ENCODE peak calls at places on chromosomes 7 and 10, in six cellular contexts. One of them, this sample, is unnamed.

GRCh38 chr10:77782328-77783061 is 144.1 kb downstream of the DLG5 start:
- DNase-seq in transverse colon: no peak
- DNase-seq in astrocyte of the spinal cord: no peak
- DNase-seq in stomach: no peak
- DNase-seq in tibial artery: no peak
- DNase-seq in brain microvascular endothelial cell: no peak
- DNase-seq in this sample: no peak

GRCh38 chr7:583410-584121 is 63.9 kb upstream of the PDGFA start:
- DNase-seq in transverse colon: no peak
- DNase-seq in astrocyte of the spinal cord: no peak
- DNase-seq in stomach: no peak
- DNase-seq in tibial artery: no peak
- DNase-seq in brain microvascular endothelial cell: no peak
- DNase-seq in this sample: no peak

GRCh38 chr10:3749597-3750351 is 35.2 kb downstream of the KLF6 start:
- DNase-seq in transverse colon: no peak
- DNase-seq in astrocyte of the spinal cord: peak
- DNase-seq in stomach: no peak
- DNase-seq in tibial artery: peak
- DNase-seq in brain microvascular endothelial cell: peak
- DNase-seq in this sample: no peak

GRCh38 chr10:80194373-80195045 is 10.8 kb downstream of the ANXA11 start:
- DNase-seq in transverse colon: no peak
- DNase-seq in astrocyte of the spinal cord: no peak
- DNase-seq in stomach: no peak
- DNase-seq in tibial artery: no peak
- DNase-seq in brain microvascular endothelial cell: no peak
- DNase-seq in this sample: no peak

GRCh38 chr10:103763374-103764202 is 91.8 kb downstream of the SH3PXD2A start:
- DNase-seq in transverse colon: no peak
- DNase-seq in astrocyte of the spinal cord: peak
- DNase-seq in stomach: no peak
- DNase-seq in tibial artery: no peak
- DNase-seq in brain microvascular endothelial cell: no peak
- DNase-seq in this sample: no peak

GRCh38 chr10:73655257-73655989 is 406 bp downstream of the SYNPO2L start:
- DNase-seq in transverse colon: peak
- DNase-seq in astrocyte of the spinal cord: no peak
- DNase-seq in stomach: no peak
- DNase-seq in tibial artery: peak
- DNase-seq in brain microvascular endothelial cell: no peak
- DNase-seq in this sample: no peak

GRCh38 chr10:4473977-4474376 is 352.0 kb upstream of the AKR1E2 start:
- DNase-seq in transverse colon: no peak
- DNase-seq in astrocyte of the spinal cord: no peak
- DNase-seq in stomach: no peak
- DNase-seq in tibial artery: no peak
- DNase-seq in brain microvascular endothelial cell: no peak
- DNase-seq in this sample: no peak

GRCh38 chr10:7541137-7542087 is 125.4 kb downstream of the ITIH5 start:
- DNase-seq in transverse colon: peak
- DNase-seq in astrocyte of the spinal cord: peak
- DNase-seq in stomach: no peak
- DNase-seq in tibial artery: peak
- DNase-seq in brain microvascular endothelial cell: peak
- DNase-seq in this sample: peak

GRCh38 chr7:51031791-51032484 is 249.2 kb upstream of the GRB10 start:
- DNase-seq in transverse colon: no peak
- DNase-seq in astrocyte of the spinal cord: no peak
- DNase-seq in stomach: no peak
- DNase-seq in tibial artery: no peak
- DNase-seq in brain microvascular endothelial cell: no peak
- DNase-seq in this sample: no peak

GRCh38 chr7:155213385-155213784 is 84.3 kb upstream of the INSIG1 start:
- DNase-seq in transverse colon: no peak
- DNase-seq in astrocyte of the spinal cord: peak
- DNase-seq in stomach: no peak
- DNase-seq in tibial artery: peak
- DNase-seq in brain microvascular endothelial cell: peak
- DNase-seq in this sample: no peak

GRCh38 chr10:7890802-7891201 is 72.5 kb downstream of the TAF3 start:
- DNase-seq in transverse colon: no peak
- DNase-seq in astrocyte of the spinal cord: no peak
- DNase-seq in stomach: no peak
- DNase-seq in tibial artery: no peak
- DNase-seq in brain microvascular endothelial cell: no peak
- DNase-seq in this sample: no peak

GRCh38 chr7:96181174-96181573 is 140.7 kb downstream of the SLC25A13 start:
- DNase-seq in transverse colon: no peak
- DNase-seq in astrocyte of the spinal cord: no peak
- DNase-seq in stomach: no peak
- DNase-seq in tibial artery: no peak
- DNase-seq in brain microvascular endothelial cell: no peak
- DNase-seq in this sample: no peak

GRCh38 chr10:133445268-133445732 is 8.4 kb upstream of the SCART1 start:
- DNase-seq in transverse colon: no peak
- DNase-seq in astrocyte of the spinal cord: no peak
- DNase-seq in stomach: peak
- DNase-seq in tibial artery: peak
- DNase-seq in brain microvascular endothelial cell: no peak
- DNase-seq in this sample: no peak

GRCh38 chr7:27156508-27156898 is at the start of gene HOXA7:
- DNase-seq in transverse colon: peak
- DNase-seq in astrocyte of the spinal cord: peak
- DNase-seq in stomach: peak
- DNase-seq in tibial artery: peak
- DNase-seq in brain microvascular endothelial cell: no peak
- DNase-seq in this sample: no peak

GRCh38 chr10:92240289-92241157 is 50.4 kb downstream of the CPEB3 start:
- DNase-seq in transverse colon: peak
- DNase-seq in astrocyte of the spinal cord: peak
- DNase-seq in stomach: peak
- DNase-seq in tibial artery: peak
- DNase-seq in brain microvascular endothelial cell: peak
- DNase-seq in this sample: peak

GRCh38 chr7:151798851-151799428 is 78.0 kb downstream of the PRKAG2 start:
- DNase-seq in transverse colon: no peak
- DNase-seq in astrocyte of the spinal cord: no peak
- DNase-seq in stomach: no peak
- DNase-seq in tibial artery: no peak
- DNase-seq in brain microvascular endothelial cell: no peak
- DNase-seq in this sample: no peak

GRCh38 chr7:9691286-9691685 is 1257.9 kb downstream of the NXPH1 start:
- DNase-seq in transverse colon: no peak
- DNase-seq in astrocyte of the spinal cord: no peak
- DNase-seq in stomach: no peak
- DNase-seq in tibial artery: no peak
- DNase-seq in brain microvascular endothelial cell: no peak
- DNase-seq in this sample: no peak

GRCh38 chr10:43817368-43817767 is 168.7 kb upstream of the ZNF32 start:
- DNase-seq in transverse colon: no peak
- DNase-seq in astrocyte of the spinal cord: peak
- DNase-seq in stomach: no peak
- DNase-seq in tibial artery: no peak
- DNase-seq in brain microvascular endothelial cell: peak
- DNase-seq in this sample: no peak

GRCh38 chr10:124016795-124017375 is 76.5 kb downstream of the CHST15 start:
- DNase-seq in transverse colon: no peak
- DNase-seq in astrocyte of the spinal cord: no peak
- DNase-seq in stomach: no peak
- DNase-seq in tibial artery: no peak
- DNase-seq in brain microvascular endothelial cell: no peak
- DNase-seq in this sample: no peak

GRCh38 chr7:21939136-21939857 is 6.4 kb downstream of the CDCA7L start:
- DNase-seq in transverse colon: no peak
- DNase-seq in astrocyte of the spinal cord: peak
- DNase-seq in stomach: no peak
- DNase-seq in tibial artery: no peak
- DNase-seq in brain microvascular endothelial cell: no peak
- DNase-seq in this sample: peak

GRCh38 chr7:106604974-106605373 is 56.0 kb downstream of the CCDC71L start:
- DNase-seq in transverse colon: no peak
- DNase-seq in astrocyte of the spinal cord: no peak
- DNase-seq in stomach: no peak
- DNase-seq in tibial artery: no peak
- DNase-seq in brain microvascular endothelial cell: no peak
- DNase-seq in this sample: no peak

GRCh38 chr7:2014391-2015241 is 218.1 kb downstream of the MAD1L1 start:
- DNase-seq in transverse colon: no peak
- DNase-seq in astrocyte of the spinal cord: no peak
- DNase-seq in stomach: no peak
- DNase-seq in tibial artery: peak
- DNase-seq in brain microvascular endothelial cell: no peak
- DNase-seq in this sample: no peak

GRCh38 chr10:122487231-122487765 is 25.9 kb downstream of the HTRA1 start:
- DNase-seq in transverse colon: peak
- DNase-seq in astrocyte of the spinal cord: peak
- DNase-seq in stomach: no peak
- DNase-seq in tibial artery: peak
- DNase-seq in brain microvascular endothelial cell: no peak
- DNase-seq in this sample: no peak

GRCh38 chr10:373015-373414 is 237.8 kb downstream of the ZMYND11 start:
- DNase-seq in transverse colon: no peak
- DNase-seq in astrocyte of the spinal cord: peak
- DNase-seq in stomach: no peak
- DNase-seq in tibial artery: no peak
- DNase-seq in brain microvascular endothelial cell: peak
- DNase-seq in this sample: peak

GRCh38 chr7:64637521-64638445 is 28.1 kb upstream of the ZNF107 start:
- DNase-seq in transverse colon: no peak
- DNase-seq in astrocyte of the spinal cord: no peak
- DNase-seq in stomach: no peak
- DNase-seq in tibial artery: no peak
- DNase-seq in brain microvascular endothelial cell: no peak
- DNase-seq in this sample: no peak

GRCh38 chr7:64633401-64633800 is 32.5 kb upstream of the ZNF107 start:
- DNase-seq in transverse colon: no peak
- DNase-seq in astrocyte of the spinal cord: no peak
- DNase-seq in stomach: no peak
- DNase-seq in tibial artery: no peak
- DNase-seq in brain microvascular endothelial cell: no peak
- DNase-seq in this sample: no peak

GRCh38 chr7:64638822-64639221 is 27.1 kb upstream of the ZNF107 start:
- DNase-seq in transverse colon: no peak
- DNase-seq in astrocyte of the spinal cord: no peak
- DNase-seq in stomach: no peak
- DNase-seq in tibial artery: no peak
- DNase-seq in brain microvascular endothelial cell: no peak
- DNase-seq in this sample: no peak

GRCh38 chr7:64634406-64635062 is 31.4 kb upstream of the ZNF107 start:
- DNase-seq in transverse colon: no peak
- DNase-seq in astrocyte of the spinal cord: no peak
- DNase-seq in stomach: no peak
- DNase-seq in tibial artery: no peak
- DNase-seq in brain microvascular endothelial cell: no peak
- DNase-seq in this sample: no peak

DNA sequence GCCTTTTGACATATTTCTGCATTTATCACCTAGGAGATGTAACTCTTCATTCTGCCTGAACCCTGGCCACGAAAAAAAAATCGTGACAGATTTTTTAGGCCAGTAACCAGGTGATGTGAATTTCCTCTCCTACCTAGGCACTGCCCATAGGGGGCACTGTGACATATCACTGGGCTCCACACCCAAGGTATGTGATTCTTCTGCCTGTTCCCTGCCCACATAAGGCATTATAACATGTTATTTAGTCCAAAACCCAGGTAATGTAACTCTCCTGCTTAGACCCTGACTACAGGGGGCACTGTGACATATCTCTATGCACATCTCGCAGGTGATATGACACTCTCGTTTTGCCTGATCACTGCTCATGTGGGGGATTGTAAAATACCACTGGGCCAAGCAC is 29.5 kb upstream of the ZNF107 start:
- DNase-seq in transverse colon: no peak
- DNase-seq in astrocyte of the spinal cord: no peak
- DNase-seq in stomach: no peak
- DNase-seq in tibial artery: no peak
- DNase-seq in brain microvascular endothelial cell: no peak
- DNase-seq in this sample: no peak
- TF ChIP-seq CTCF in transverse colon: no peak
- TF ChIP-seq CTCF in astrocyte of the spinal cord: no peak
- TF ChIP-seq CTCF in stomach: no peak
- TF ChIP-seq CTCF in tibial artery: no peak
- TF ChIP-seq CTCF in brain microvascular endothelial cell: peak
- TF ChIP-seq CTCF in this sample: no peak

DNA sequence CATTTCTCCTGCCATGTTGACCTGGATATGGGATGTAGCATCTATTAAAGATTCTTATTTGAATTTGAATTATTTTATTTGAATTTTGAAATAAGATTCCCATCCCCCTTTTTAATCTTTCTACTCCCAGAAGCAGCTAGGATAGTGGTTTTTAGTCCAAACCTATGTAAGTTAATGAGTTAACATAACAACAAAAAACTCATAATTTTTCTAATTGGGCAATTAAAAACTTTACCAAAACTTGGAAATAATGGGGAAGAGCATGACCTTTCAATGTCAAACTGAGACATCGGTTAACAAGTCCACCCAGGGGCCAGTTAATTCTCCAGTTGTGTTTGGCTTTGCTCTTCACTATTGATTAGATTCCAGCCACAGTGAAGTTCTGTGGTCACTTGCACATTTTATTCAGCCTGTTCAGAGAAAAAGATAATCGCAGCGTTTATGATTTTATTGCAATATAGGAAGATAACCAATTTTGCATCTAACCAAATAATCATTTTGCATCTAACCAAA is 1.2 kb upstream of the FAM13C start:
- DNase-seq in transverse colon: no peak
- DNase-seq in astrocyte of the spinal cord: no peak
- DNase-seq in stomach: no peak
- DNase-seq in tibial artery: no peak
- DNase-seq in brain microvascular endothelial cell: no peak
- DNase-seq in this sample: no peak
- H3K4me3 ChIP-seq in transverse colon: no peak
- H3K4me3 ChIP-seq in astrocyte of the spinal cord: no peak
- H3K4me3 ChIP-seq in stomach: peak
- H3K4me3 ChIP-seq in tibial artery: peak
- H3K4me3 ChIP-seq in brain microvascular endothelial cell: peak
- H3K4me3 ChIP-seq in this sample: no peak

GRCh38 chr10:62196528-62196927 is 72.1 kb downstream of the RTKN2 start:
- DNase-seq in transverse colon: no peak
- DNase-seq in astrocyte of the spinal cord: no peak
- DNase-seq in stomach: no peak
- DNase-seq in tibial artery: no peak
- DNase-seq in brain microvascular endothelial cell: no peak
- DNase-seq in this sample: no peak
- TF ChIP-seq CTCF in transverse colon: no peak
- TF ChIP-seq CTCF in astrocyte of the spinal cord: no peak
- TF ChIP-seq CTCF in stomach: no peak
- TF ChIP-seq CTCF in tibial artery: no peak
- TF ChIP-seq CTCF in brain microvascular endothelial cell: no peak
- TF ChIP-seq CTCF in this sample: no peak

DNA sequence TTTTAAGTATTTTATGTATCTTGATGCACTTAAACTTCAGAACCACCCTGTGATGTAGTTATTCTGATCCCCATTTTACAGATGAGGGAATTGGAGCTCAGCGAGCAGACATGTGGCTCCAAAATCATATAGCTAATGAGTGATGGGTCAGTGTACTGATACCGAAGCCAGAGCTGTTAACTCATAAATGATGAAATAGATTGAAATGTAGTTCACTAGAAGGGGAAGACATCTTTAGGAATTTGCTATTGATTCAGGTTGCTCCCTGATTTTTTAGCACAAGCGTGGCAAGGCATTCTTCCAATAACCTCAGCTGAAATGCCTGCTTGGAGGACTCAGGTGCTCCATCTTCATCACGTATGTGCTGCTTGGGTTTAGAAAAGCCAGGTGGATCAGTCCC is 228.8 kb downstream of the PTEN start:
- DNase-seq in transverse colon: no peak
- DNase-seq in astrocyte of the spinal cord: no peak
- DNase-seq in stomach: no peak
- DNase-seq in tibial artery: no peak
- DNase-seq in brain microvascular endothelial cell: no peak
- DNase-seq in this sample: no peak
- H3K4me3 ChIP-seq in transverse colon: no peak
- H3K4me3 ChIP-seq in astrocyte of the spinal cord: no peak
- H3K4me3 ChIP-seq in stomach: no peak
- H3K4me3 ChIP-seq in tibial artery: no peak
- H3K4me3 ChIP-seq in brain microvascular endothelial cell: no peak
- H3K4me3 ChIP-seq in this sample: no peak

This sample was measured in astrocyte of the cerebellum.